ENCODE peak calls at places on chromosomes 3 and 15, in eight cellular contexts. W, S, N, D, Y, L, M and V are unnamed samples.

GRCh38 chr15:31606261-31606669 is 279.6 kb downstream of the KLF13 start:
- DNase-seq in M (peak; percentile 68), L (no peak), D (no peak), Y (no peak), N (no peak), W (no peak), S (no peak), V (no peak)

GRCh38 chr3:131216340-131216739 is 165.2 kb upstream of the NUDT16 start:
- DNase-seq in L (no peak), M (peak; percentile 16), W (no peak), D (no peak), N (no peak), S (no peak), Y (no peak), V (no peak)

GRCh38 chr15:69647160-69647513 is 194.5 kb downstream of the RPLP1 start:
- DNase-seq in Y (no peak), N (no peak), L (no peak), D (no peak), S (no peak), W (no peak), M (no peak), V (no peak)

GRCh38 chr3:46289961-46290360 is 47.7 kb downstream of the CCR3 start:
- DNase-seq in N (no peak), S (no peak), L (no peak), W (no peak), D (no peak), M (no peak), Y (no peak), V (no peak)

GRCh38 chr15:34795267-34796081 is at the start of gene ACTC1:
- DNase-seq in Y (peak; percentile 5), S (peak; percentile 81), L (no peak), D (no peak), M (peak; percentile 62), N (no peak), W (peak; percentile 96), V (peak; percentile 69)

GRCh38 chr3:69649120-69649519 is 90.1 kb upstream of the MITF start:
- DNase-seq in N (no peak), W (no peak), D (no peak), L (no peak), M (peak; percentile 17), Y (no peak), S (no peak), V (no peak)

GRCh38 chr15:96324192-96324895 is 6.2 kb upstream of the NR2F2 start:
- DNase-seq in D (no peak), M (peak; percentile 69), W (no peak), L (no peak), Y (no peak), S (no peak), N (no peak), V (peak; percentile 10)

GRCh38 chr3:175456496-175456895 is 597.4 kb downstream of the NAALADL2 start:
- DNase-seq in M (peak; percentile 8), Y (no peak), L (no peak), N (no peak), D (no peak), W (no peak), S (no peak), V (no peak)

GRCh38 chr3:179653106-179653776 is 401 bp downstream of the USP13 start:
- DNase-seq in D (peak; percentile 75), W (peak; percentile 89), S (peak; percentile 86), Y (peak; percentile 67), L (peak; percentile 92), M (peak; percentile 87), N (peak; percentile 44), V (peak; percentile 50)

GRCh38 chr3:170808041-170808440 is 62.0 kb downstream of the RPL22L1 start:
- DNase-seq in N (no peak), W (no peak), M (peak; percentile 22), S (peak; percentile 26), Y (no peak), L (no peak), D (no peak), V (no peak)

GRCh38 chr15:59434481-59434880 is 3.5 kb upstream of the FAM81A start:
- DNase-seq in N (no peak), W (no peak), Y (no peak), D (no peak), M (peak; percentile 11), L (no peak), S (no peak), V (no peak)

GRCh38 chr3:32945136-32945535 is 6.3 kb upstream of the CCR4 start:
- DNase-seq in L (no peak), N (no peak), W (no peak), Y (no peak), M (peak; percentile 47), D (no peak), S (peak; percentile 21), V (no peak)

GRCh38 chr3:122931636-122932035 is 95.9 kb downstream of the SEMA5B start:
- DNase-seq in S (no peak), M (peak; percentile 38), Y (no peak), W (no peak), L (no peak), N (no peak), D (no peak), V (no peak)

GRCh38 chr3:105891101-105891500 is 22.3 kb upstream of the CBLB start:
- DNase-seq in Y (no peak), S (no peak), L (no peak), M (no peak), D (no peak), W (no peak), N (no peak), V (no peak)

GRCh38 chr3:134249442-134249841 is 1.2 kb downstream of the RYK start:
- DNase-seq in Y (no peak), L (no peak), W (no peak), S (no peak), N (no peak), D (no peak), M (no peak), V (no peak)

GRCh38 chr3:188929138-188929537 is 242.6 kb upstream of the TPRG1 start:
- DNase-seq in S (peak; percentile 64), L (no peak), W (peak; percentile 36), Y (no peak), D (no peak), M (peak; percentile 34), N (no peak), V (no peak)

GRCh38 chr3:71987089-71987735 is 202.3 kb upstream of the PROK2 start:
- DNase-seq in D (no peak), M (no peak), W (no peak), N (no peak), Y (no peak), S (peak; percentile 9), L (no peak), V (no peak)

GRCh38 chr15:76185716-76186115 is 125.6 kb downstream of the ETFA start:
- DNase-seq in W (peak; percentile 29), D (no peak), Y (no peak), N (no peak), M (peak; percentile 78), L (no peak), S (peak; percentile 75), V (no peak)

GRCh38 chr3:173789530-173789929 is 392.0 kb downstream of the NLGN1 start:
- DNase-seq in D (no peak), W (no peak), L (no peak), N (no peak), Y (no peak), M (peak; percentile 8), S (no peak), V (no peak)

GRCh38 chr3:72162649-72163184 is 377.8 kb upstream of the PROK2 start:
- DNase-seq in Y (no peak), S (no peak), N (no peak), D (no peak), M (no peak), L (no peak), W (no peak), V (no peak)

GRCh38 chr3:46578973-46579755 is 13.1 kb upstream of the LRRC2 start:
- DNase-seq in L (no peak), D (no peak), S (no peak), Y (no peak), N (no peak), M (no peak), W (no peak), V (no peak)

GRCh38 chr3:189233225-189233858 is 61.6 kb downstream of the TPRG1 start:
- DNase-seq in D (peak; percentile 1), L (no peak), N (no peak), S (peak; percentile 82), Y (peak; percentile 21), W (peak; percentile 69), M (peak; percentile 67), V (peak; percentile 9)